ENCODE peak calls at places on chromosomes 5 and 9, in ten cellular contexts. A, M, X, I, Y, B, R, K, U and S are unnamed samples.

GRCh38 chr5:132104561-132104960 is 31.0 kb downstream of the CSF2 start:
- DNase-seq in A (no peak), U (no peak), Y (no peak), R (no peak), I (no peak), B (peak), X (no peak), K (peak), M (no peak), S (no peak)

GRCh38 chr5:9295466-9295801 is 250.4 kb downstream of the SEMA5A start:
- DNase-seq in M (no peak), R (no peak), U (no peak), K (no peak), A (no peak), I (no peak), B (no peak), X (no peak), Y (no peak), S (no peak)

GRCh38 chr5:52996966-52997365 is 7.8 kb downstream of the ITGA2 start:
- DNase-seq in X (no peak), B (peak), R (no peak), I (no peak), M (no peak), K (no peak), Y (no peak), A (no peak), U (no peak), S (no peak)

GRCh38 chr5:133450311-133450710 is 162.0 kb downstream of the FSTL4 start:
- DNase-seq in U (no peak), B (no peak), R (no peak), M (no peak), Y (no peak), A (no peak), K (no peak), I (no peak), X (no peak), S (no peak)

GRCh38 chr9:31027678-31028077 is 1356.8 kb upstream of the ACO1 start:
- DNase-seq in X (no peak), B (peak), Y (no peak), K (no peak), I (no peak), M (no peak), R (no peak), U (no peak), A (no peak), S (no peak)

GRCh38 chr9:93859431-93860215 is 95.5 kb downstream of the BARX1 start:
- DNase-seq in R (no peak), B (no peak), I (no peak), K (no peak), Y (no peak), A (no peak), U (no peak), X (no peak), M (no peak), S (no peak)

GRCh38 chr5:67263656-67264055 is 67.1 kb upstream of the CD180 start:
- DNase-seq in A (no peak), B (no peak), Y (no peak), R (no peak), K (no peak), I (no peak), U (no peak), M (no peak), X (no peak), S (no peak)

GRCh38 chr5:149370878-149371277 is 8.2 kb downstream of the IL17B start:
- DNase-seq in K (no peak), X (no peak), R (no peak), M (no peak), I (no peak), Y (no peak), B (no peak), A (no peak), U (no peak), S (no peak)

GRCh38 chr5:39486361-39486760 is 61.6 kb upstream of the DAB2 start:
- DNase-seq in X (no peak), M (no peak), B (no peak), K (no peak), U (no peak), R (no peak), I (no peak), A (no peak), Y (no peak), S (no peak)

GRCh38 chr9:78866228-78867132 is 569.6 kb downstream of the PSAT1 start:
- DNase-seq in X (no peak), B (peak), A (no peak), R (no peak), I (peak), M (peak), K (peak), Y (no peak), U (no peak), S (no peak)

GRCh38 chr9:98577446-98577845 is 131.3 kb downstream of the GABBR2 start:
- DNase-seq in K (no peak), A (no peak), R (no peak), Y (no peak), B (no peak), U (no peak), X (no peak), I (no peak), M (no peak), S (no peak)

GRCh38 chr9:79584655-79584982 is 12.9 kb downstream of the TLE4 start:
- DNase-seq in B (no peak), I (no peak), R (no peak), Y (no peak), A (no peak), K (no peak), M (no peak), X (no peak), U (no peak), S (no peak)

GRCh38 chr9:16136961-16137360 is 584.1 kb downstream of the CCDC171 start:
- DNase-seq in Y (no peak), U (no peak), A (no peak), K (peak), I (no peak), X (no peak), M (peak), B (no peak), R (no peak), S (no peak)

GRCh38 chr9:38144421-38144820 is 75.4 kb upstream of the SHB start:
- DNase-seq in X (no peak), U (no peak), B (peak), K (peak), M (peak), R (no peak), I (no peak), A (no peak), Y (no peak), S (no peak)

GRCh38 chr5:173662896-173663809 is 46.7 kb upstream of the BOD1 start:
- DNase-seq in X (no peak), B (peak), U (no peak), K (no peak), Y (no peak), A (no peak), I (no peak), M (no peak), R (peak), S (no peak)

GRCh38 chr9:86807577-86807976 is 139.7 kb downstream of the GAS1 start:
- DNase-seq in I (no peak), X (no peak), B (no peak), Y (no peak), K (no peak), M (no peak), R (no peak), U (no peak), A (no peak), S (no peak)

GRCh38 chr5:82967072-82967471 is 110.1 kb downstream of the TMEM167A start:
- DNase-seq in R (no peak), A (no peak), X (no peak), U (no peak), K (no peak), M (no peak), Y (no peak), B (no peak), I (no peak), S (no peak)